ENCODE peak calls at places on chromosomes 5 and 9, in ten cellular contexts. C, Z, X, U, S, K, H, M, V and N are unnamed samples.

GRCh38 chr9:133980864-133981588 is 11.1 kb downstream of the VAV2 start:
- DNase-seq in U (no peak), M (no peak), S (no peak), H (no peak), V (no peak), K (no peak), X (no peak), Z (no peak), C (no peak), N (no peak)

GRCh38 chr9:33117816-33118215 is 41.3 kb upstream of the SMU1 start:
- DNase-seq in K (no peak), X (no peak), H (no peak), Z (no peak), M (no peak), C (no peak), V (no peak), S (no peak), U (no peak), N (no peak)

GRCh38 chr9:86714976-86715375 is 232.3 kb downstream of the GAS1 start:
- DNase-seq in K (no peak), U (no peak), H (peak), X (peak), M (no peak), C (no peak), Z (no peak), S (no peak), V (no peak), N (no peak)

GRCh38 chr5:139131881-139132480 is 66.2 kb downstream of the SIL1 start:
- DNase-seq in Z (no peak), C (no peak), V (no peak), S (no peak), M (no peak), X (no peak), H (no peak), U (no peak), K (no peak), N (no peak)

GRCh38 chr9:71368157-71368556 is 246.7 kb upstream of the TRPM3 start:
- DNase-seq in V (no peak), X (no peak), M (no peak), Z (no peak), U (no peak), H (no peak), K (no peak), C (no peak), S (no peak), N (no peak)

GRCh38 chr9:99305820-99306811 is 84.0 kb downstream of the SEC61B start:
- DNase-seq in S (no peak), M (no peak), U (no peak), V (no peak), C (no peak), Z (no peak), X (no peak), K (no peak), H (no peak), N (no peak)

GRCh38 chr5:125199968-125200841 is 453.8 kb upstream of the ZNF608 start:
- DNase-seq in K (no peak), Z (no peak), H (no peak), S (no peak), U (no peak), X (peak), C (no peak), M (no peak), V (no peak), N (no peak)

GRCh38 chr5:50969207-50970145 is 303.0 kb downstream of the PARP8 start:
- DNase-seq in S (no peak), Z (no peak), K (no peak), X (no peak), C (no peak), H (no peak), M (no peak), V (no peak), U (no peak), N (no peak)

GRCh38 chr9:20074291-20074690 is 285.5 kb upstream of the SLC24A2 start:
- DNase-seq in S (no peak), M (no peak), X (no peak), U (no peak), Z (no peak), V (no peak), C (no peak), K (no peak), H (no peak), N (no peak)

GRCh38 chr5:180207593-180207992 is 1.4 kb downstream of the RASGEF1C start:
- DNase-seq in V (no peak), X (no peak), U (no peak), K (no peak), M (no peak), Z (no peak), C (no peak), S (no peak), H (no peak), N (no peak)

GRCh38 chr9:31355965-31356364 is 1028.5 kb upstream of the ACO1 start:
- DNase-seq in U (no peak), X (no peak), H (no peak), V (no peak), C (no peak), K (no peak), Z (no peak), S (peak), M (no peak), N (no peak)

GRCh38 chr5:132258102-132259060 is 885 bp downstream of the PDLIM4 start:
- DNase-seq in Z (no peak), C (no peak), U (no peak), X (peak), S (peak), K (no peak), H (no peak), V (no peak), M (no peak), N (no peak)

GRCh38 chr9:15867334-15867733 is 314.5 kb downstream of the CCDC171 start:
- DNase-seq in C (no peak), S (no peak), H (no peak), U (no peak), V (no peak), M (no peak), Z (no peak), X (no peak), K (no peak), N (no peak)

GRCh38 chr9:82606761-82607382 is 456.1 kb downstream of the RASEF start:
- DNase-seq in C (no peak), K (no peak), V (no peak), X (peak), S (peak), H (peak), M (no peak), U (no peak), Z (peak), N (no peak)

GRCh38 chr5:8908055-8908683 is 637.7 kb downstream of the SEMA5A start:
- DNase-seq in S (peak), V (no peak), M (no peak), U (no peak), H (no peak), K (peak), X (peak), C (no peak), Z (peak), N (no peak)

GRCh38 chr5:120604898-120605297 is 140.8 kb downstream of the PRR16 start:
- DNase-seq in S (peak), M (no peak), H (peak), X (peak), K (no peak), V (no peak), C (no peak), Z (no peak), U (no peak), N (no peak)

GRCh38 chr5:141914154-141914743 is 9.4 kb upstream of the DELE1 start:
- DNase-seq in Z (peak), S (no peak), M (no peak), X (no peak), V (peak), U (no peak), C (no peak), K (no peak), H (no peak), N (peak)

GRCh38 chr9:117273612-117274011 is 141.2 kb downstream of the ASTN2 start:
- DNase-seq in U (no peak), H (no peak), V (no peak), S (no peak), M (no peak), K (no peak), Z (no peak), X (no peak), C (no peak), N (no peak)

GRCh38 chr5:41193462-41194166 is 19.7 kb downstream of the C6 start:
- DNase-seq in H (no peak), K (no peak), S (peak), V (no peak), M (no peak), X (peak), C (no peak), U (no peak), Z (no peak), N (no peak)

GRCh38 chr9:71472400-71472799 is 295.9 kb downstream of the CEMIP2 start:
- DNase-seq in H (no peak), V (no peak), Z (no peak), M (no peak), X (no peak), U (no peak), S (no peak), C (no peak), K (no peak), N (no peak)

GRCh38 chr5:179367491-179367890 is 22.2 kb upstream of the ADAMTS2 start:
- DNase-seq in M (no peak), U (no peak), S (no peak), X (no peak), K (no peak), Z (no peak), H (no peak), C (no peak), V (no peak), N (no peak)

GRCh38 chr9:88322906-88323566 is 65.2 kb upstream of the SPIN1 start:
- DNase-seq in H (no peak), X (peak), U (peak), M (peak), K (peak), V (peak), Z (peak), C (peak), S (no peak), N (peak)

GRCh38 chr5:154513669-154514084 is 35.6 kb upstream of the HAND1 start:
- DNase-seq in K (peak), H (peak), C (no peak), V (no peak), U (no peak), M (no peak), S (no peak), X (peak), Z (peak), N (no peak)

GRCh38 chr5:111699976-111700375 is 57.0 kb downstream of the NREP start:
- DNase-seq in M (no peak), V (no peak), H (no peak), Z (no peak), S (peak), K (no peak), U (no peak), C (no peak), X (peak), N (no peak)

GRCh38 chr9:69012690-69013403 is 1.1 kb downstream of the PRKACG start:
- DNase-seq in Z (peak), C (no peak), K (peak), S (no peak), U (no peak), H (no peak), M (no peak), V (no peak), X (no peak), N (no peak)

GRCh38 chr9:99030082-99030481 is 74.8 kb upstream of the TGFBR1 start:
- DNase-seq in H (peak), U (no peak), X (peak), M (no peak), K (no peak), C (no peak), Z (no peak), S (peak), V (no peak), N (no peak)

GRCh38 chr9:14296462-14296861 is 17.5 kb downstream of the NFIB start:
- DNase-seq in K (no peak), U (no peak), V (no peak), X (no peak), C (no peak), M (no peak), H (no peak), Z (no peak), S (peak), N (no peak)

GRCh38 chr5:133530270-133530669 is 82.1 kb downstream of the FSTL4 start:
- DNase-seq in X (no peak), Z (peak), M (no peak), S (no peak), C (no peak), H (no peak), K (no peak), V (no peak), U (no peak), N (no peak)

GRCh38 chr5:111238826-111239225 is 14.6 kb downstream of the CAMK4 start:
- DNase-seq in U (no peak), X (no peak), H (no peak), S (no peak), M (no peak), C (no peak), Z (no peak), K (no peak), V (no peak), N (no peak)

GRCh38 chr9:13786131-13786530 is 506.6 kb upstream of the MPDZ start:
- DNase-seq in K (no peak), X (peak), H (no peak), U (no peak), Z (no peak), C (no peak), S (no peak), V (no peak), M (no peak), N (no peak)

GRCh38 chr9:70609542-70610286 is 195.3 kb upstream of the KLF9 start:
- DNase-seq in K (no peak), S (peak), C (no peak), H (peak), V (no peak), M (no peak), U (no peak), Z (no peak), X (peak), N (no peak)

GRCh38 chr9:107929439-107929838 is 439.9 kb upstream of the KLF4 start:
- DNase-seq in U (no peak), C (no peak), X (no peak), V (no peak), M (no peak), Z (no peak), S (peak), H (no peak), K (no peak), N (peak)

GRCh38 chr5:170863646-170864045 is 1.8 kb downstream of the RANBP17 start:
- DNase-seq in K (no peak), X (peak), Z (no peak), S (no peak), C (no peak), U (no peak), H (no peak), M (no peak), V (no peak), N (no peak)

GRCh38 chr9:113634597-113635515 is 171.3 kb downstream of the RGS3 start:
- DNase-seq in H (no peak), K (no peak), X (no peak), M (no peak), C (no peak), Z (no peak), V (no peak), U (no peak), S (no peak), N (no peak)

GRCh38 chr9:130054428-130054786 is 701 bp downstream of the GPR107 start:
- DNase-seq in C (no peak), U (no peak), M (no peak), X (no peak), K (no peak), S (no peak), V (no peak), Z (no peak), H (no peak), N (no peak)

GRCh38 chr5:179487145-179487544 is 63.2 kb upstream of the RUFY1 start:
- DNase-seq in C (no peak), K (no peak), V (no peak), X (no peak), H (no peak), S (no peak), Z (no peak), M (no peak), U (no peak), N (no peak)

GRCh38 chr9:129888085-129888808 is 53.0 kb downstream of the USP20 start:
- DNase-seq in Z (peak), S (peak), U (peak), X (no peak), K (peak), C (peak), H (no peak), V (peak), M (peak), N (peak)

GRCh38 chr9:16828335-16829281 is 41.9 kb downstream of the BNC2 start:
- DNase-seq in X (peak), S (peak), H (peak), C (no peak), K (no peak), U (no peak), Z (no peak), V (no peak), M (no peak), N (no peak)

GRCh38 chr5:4222821-4223220 is 627.2 kb downstream of the IRX1 start:
- DNase-seq in U (no peak), K (no peak), S (no peak), H (no peak), V (no peak), X (no peak), C (no peak), M (no peak), Z (no peak), N (no peak)